ENCODE peak calls at places on chromosomes 16 and 17, in five cellular contexts. One of them, this sample, is unnamed.
A peak's percentile ranks its signal among the peaks of the same experiment; 100 is the strongest.

GRCh38 chr17:77677637-77678036 is 280.9 kb upstream of the TNRC6C start:
- DNase-seq in mucosa of gallbladder: no peak
- DNase-seq in hippocampal formation: no peak
- DNase-seq in CD4-positive, alpha-beta T cell: no peak
- DNase-seq in hypothalamus: no peak
- DNase-seq in this sample: no peak

GRCh38 chr16:85029413-85029794 is 1.8 kb downstream of the KIAA0513 start:
- DNase-seq in mucosa of gallbladder: no peak
- DNase-seq in hippocampal formation: no peak
- DNase-seq in CD4-positive, alpha-beta T cell: peak; percentile 40
- DNase-seq in hypothalamus: no peak
- DNase-seq in this sample: peak; percentile 76

GRCh38 chr16:56202036-56202435 is 10.7 kb downstream of the GNAO1 start:
- DNase-seq in mucosa of gallbladder: no peak
- DNase-seq in hippocampal formation: no peak
- DNase-seq in CD4-positive, alpha-beta T cell: no peak
- DNase-seq in hypothalamus: no peak
- DNase-seq in this sample: no peak

GRCh38 chr16:81551141-81551808 is 106.7 kb downstream of the CMIP start:
- DNase-seq in mucosa of gallbladder: no peak
- DNase-seq in hippocampal formation: no peak
- DNase-seq in CD4-positive, alpha-beta T cell: no peak
- DNase-seq in hypothalamus: no peak
- DNase-seq in this sample: no peak

GRCh38 chr17:82917656-82918345 is 78.0 kb upstream of the ZNF750 start:
- DNase-seq in mucosa of gallbladder: no peak
- DNase-seq in hippocampal formation: no peak
- DNase-seq in CD4-positive, alpha-beta T cell: peak; percentile 17
- DNase-seq in hypothalamus: no peak
- DNase-seq in this sample: no peak

GRCh38 chr17:77097772-77098171 is 43.0 kb upstream of the SEC14L1 start:
- DNase-seq in mucosa of gallbladder: no peak
- DNase-seq in hippocampal formation: no peak
- DNase-seq in CD4-positive, alpha-beta T cell: no peak
- DNase-seq in hypothalamus: no peak
- DNase-seq in this sample: no peak

GRCh38 chr16:66299349-66299748 is 67.1 kb upstream of the CDH5 start:
- DNase-seq in mucosa of gallbladder: no peak
- DNase-seq in hippocampal formation: no peak
- DNase-seq in CD4-positive, alpha-beta T cell: no peak
- DNase-seq in hypothalamus: no peak
- DNase-seq in this sample: no peak

GRCh38 chr16:81831722-81832126 is 52.6 kb downstream of the PLCG2 start:
- DNase-seq in mucosa of gallbladder: peak; percentile 39
- DNase-seq in hippocampal formation: no peak
- DNase-seq in CD4-positive, alpha-beta T cell: peak; percentile 3
- DNase-seq in hypothalamus: no peak
- DNase-seq in this sample: peak; percentile 7

GRCh38 chr16:2420035-2420434 is 9.2 kb upstream of the CCNF start:
- DNase-seq in mucosa of gallbladder: no peak
- DNase-seq in hippocampal formation: no peak
- DNase-seq in CD4-positive, alpha-beta T cell: no peak
- DNase-seq in hypothalamus: no peak
- DNase-seq in this sample: no peak

GRCh38 chr17:20010099-20010863 is 1.1 kb downstream of the SPECC1 start:
- DNase-seq in mucosa of gallbladder: peak; percentile 51
- DNase-seq in hippocampal formation: peak; percentile 83
- DNase-seq in CD4-positive, alpha-beta T cell: no peak
- DNase-seq in hypothalamus: peak; percentile 15
- DNase-seq in this sample: peak; percentile 23

GRCh38 chr16:29962344-29962994 is 590 bp downstream of the TMEM219 start:
- DNase-seq in mucosa of gallbladder: no peak
- DNase-seq in hippocampal formation: no peak
- DNase-seq in CD4-positive, alpha-beta T cell: no peak
- DNase-seq in hypothalamus: no peak
- DNase-seq in this sample: peak; percentile 24

GRCh38 chr16:89827383-89828198 is 684 bp upstream of the SPIRE2 start:
- DNase-seq in mucosa of gallbladder: peak; percentile 34
- DNase-seq in hippocampal formation: no peak
- DNase-seq in CD4-positive, alpha-beta T cell: no peak
- DNase-seq in hypothalamus: no peak
- DNase-seq in this sample: peak; percentile 46

GRCh38 chr16:51651061-51651466 is 500.0 kb upstream of the SALL1 start:
- DNase-seq in mucosa of gallbladder: no peak
- DNase-seq in hippocampal formation: no peak
- DNase-seq in CD4-positive, alpha-beta T cell: no peak
- DNase-seq in hypothalamus: no peak
- DNase-seq in this sample: no peak

GRCh38 chr17:45382226-45382625 is 50.4 kb downstream of the ARHGAP27 start:
- DNase-seq in mucosa of gallbladder: no peak
- DNase-seq in hippocampal formation: no peak
- DNase-seq in CD4-positive, alpha-beta T cell: no peak
- DNase-seq in hypothalamus: no peak
- DNase-seq in this sample: no peak

GRCh38 chr17:37476431-37477130 is 13.1 kb upstream of the DUSP14 start:
- DNase-seq in mucosa of gallbladder: peak; percentile 20
- DNase-seq in hippocampal formation: no peak
- DNase-seq in CD4-positive, alpha-beta T cell: no peak
- DNase-seq in hypothalamus: no peak
- DNase-seq in this sample: peak; percentile 82

GRCh38 chr16:52069866-52070265 is 477.1 kb downstream of the TOX3 start:
- DNase-seq in mucosa of gallbladder: no peak
- DNase-seq in hippocampal formation: peak; percentile 85
- DNase-seq in CD4-positive, alpha-beta T cell: no peak
- DNase-seq in hypothalamus: no peak
- DNase-seq in this sample: no peak

GRCh38 chr17:40058151-40058784 is 4.1 kb upstream of the MED24 start:
- DNase-seq in mucosa of gallbladder: no peak
- DNase-seq in hippocampal formation: no peak
- DNase-seq in CD4-positive, alpha-beta T cell: no peak
- DNase-seq in hypothalamus: no peak
- DNase-seq in this sample: no peak

GRCh38 chr17:44376124-44376523 is 12.5 kb upstream of the FAM171A2 start:
- DNase-seq in mucosa of gallbladder: no peak
- DNase-seq in hippocampal formation: no peak
- DNase-seq in CD4-positive, alpha-beta T cell: no peak
- DNase-seq in hypothalamus: no peak
- DNase-seq in this sample: no peak

GRCh38 chr17:77178050-77178449 is 37.3 kb downstream of the SEC14L1 start:
- DNase-seq in mucosa of gallbladder: no peak
- DNase-seq in hippocampal formation: no peak
- DNase-seq in CD4-positive, alpha-beta T cell: no peak
- DNase-seq in hypothalamus: no peak
- DNase-seq in this sample: no peak

GRCh38 chr16:11138769-11139623 is 117.0 kb downstream of the SOCS1 start:
- DNase-seq in mucosa of gallbladder: no peak
- DNase-seq in hippocampal formation: no peak
- DNase-seq in CD4-positive, alpha-beta T cell: no peak
- DNase-seq in hypothalamus: no peak
- DNase-seq in this sample: no peak

GRCh38 chr17:72122002-72122310 is 1.1 kb downstream of the SOX9 start:
- DNase-seq in mucosa of gallbladder: no peak
- DNase-seq in hippocampal formation: no peak
- DNase-seq in CD4-positive, alpha-beta T cell: no peak
- DNase-seq in hypothalamus: no peak
- DNase-seq in this sample: no peak

GRCh38 chr17:73343739-73344454 is 32.1 kb upstream of the CDC42EP4 start:
- DNase-seq in mucosa of gallbladder: no peak
- DNase-seq in hippocampal formation: no peak
- DNase-seq in CD4-positive, alpha-beta T cell: no peak
- DNase-seq in hypothalamus: no peak
- DNase-seq in this sample: no peak

GRCh38 chr16:897200-897543 is 73.6 kb downstream of the LMF1 start:
- DNase-seq in mucosa of gallbladder: no peak
- DNase-seq in hippocampal formation: no peak
- DNase-seq in CD4-positive, alpha-beta T cell: no peak
- DNase-seq in hypothalamus: no peak
- DNase-seq in this sample: no peak

GRCh38 chr17:40707720-40708119 is 4.2 kb upstream of the KRT24 start:
- DNase-seq in mucosa of gallbladder: peak; percentile 45
- DNase-seq in hippocampal formation: no peak
- DNase-seq in CD4-positive, alpha-beta T cell: no peak
- DNase-seq in hypothalamus: no peak
- DNase-seq in this sample: no peak

GRCh38 chr16:28609631-28610594 is at the start of gene SULT1A1:
- DNase-seq in mucosa of gallbladder: peak; percentile 46
- DNase-seq in hippocampal formation: no peak
- DNase-seq in CD4-positive, alpha-beta T cell: no peak
- DNase-seq in hypothalamus: no peak
- DNase-seq in this sample: no peak

GRCh38 chr17:40458001-40458791 is 14.9 kb downstream of the IGFBP4 start:
- DNase-seq in mucosa of gallbladder: peak; percentile 68
- DNase-seq in hippocampal formation: no peak
- DNase-seq in CD4-positive, alpha-beta T cell: no peak
- DNase-seq in hypothalamus: no peak
- DNase-seq in this sample: no peak

GRCh38 chr17:45137561-45138305 is 2.2 kb downstream of the ACBD4 start:
- DNase-seq in mucosa of gallbladder: peak; percentile 72
- DNase-seq in hippocampal formation: no peak
- DNase-seq in CD4-positive, alpha-beta T cell: no peak
- DNase-seq in hypothalamus: no peak
- DNase-seq in this sample: no peak

GRCh38 chr16:27366687-27367462 is 35.1 kb upstream of the IL21R start:
- DNase-seq in mucosa of gallbladder: no peak
- DNase-seq in hippocampal formation: no peak
- DNase-seq in CD4-positive, alpha-beta T cell: no peak
- DNase-seq in hypothalamus: no peak
- DNase-seq in this sample: no peak

GRCh38 chr16:6081320-6081976 is 983.9 kb upstream of the EEF2KMT start:
- DNase-seq in mucosa of gallbladder: peak; percentile 41
- DNase-seq in hippocampal formation: peak; percentile 10
- DNase-seq in CD4-positive, alpha-beta T cell: no peak
- DNase-seq in hypothalamus: peak; percentile 2
- DNase-seq in this sample: no peak

GRCh38 chr16:60203525-60204124 is 1469.5 kb upstream of the GOT2 start:
- DNase-seq in mucosa of gallbladder: no peak
- DNase-seq in hippocampal formation: no peak
- DNase-seq in CD4-positive, alpha-beta T cell: no peak
- DNase-seq in hypothalamus: no peak
- DNase-seq in this sample: no peak

GRCh38 chr17:41777579-41778188 is 8.8 kb downstream of the JUP start:
- DNase-seq in mucosa of gallbladder: peak; percentile 75
- DNase-seq in hippocampal formation: peak; percentile 25
- DNase-seq in CD4-positive, alpha-beta T cell: no peak
- DNase-seq in hypothalamus: no peak
- DNase-seq in this sample: peak; percentile 64

GRCh38 chr16:65644821-65645220 is 523.0 kb upstream of the CDH11 start:
- DNase-seq in mucosa of gallbladder: no peak
- DNase-seq in hippocampal formation: no peak
- DNase-seq in CD4-positive, alpha-beta T cell: no peak
- DNase-seq in hypothalamus: no peak
- DNase-seq in this sample: no peak

GRCh38 chr16:81292936-81293335 is 21.8 kb upstream of the GAN start:
- DNase-seq in mucosa of gallbladder: no peak
- DNase-seq in hippocampal formation: no peak
- DNase-seq in CD4-positive, alpha-beta T cell: no peak
- DNase-seq in hypothalamus: no peak
- DNase-seq in this sample: no peak

GRCh38 chr17:3002538-3003301 is 60.7 kb downstream of the OR1D5 start:
- DNase-seq in mucosa of gallbladder: no peak
- DNase-seq in hippocampal formation: no peak
- DNase-seq in CD4-positive, alpha-beta T cell: no peak
- DNase-seq in hypothalamus: no peak
- DNase-seq in this sample: no peak

GRCh38 chr17:36592711-36593321 is 1.1 kb downstream of the DHRS11 start:
- DNase-seq in mucosa of gallbladder: no peak
- DNase-seq in hippocampal formation: no peak
- DNase-seq in CD4-positive, alpha-beta T cell: no peak
- DNase-seq in hypothalamus: no peak
- DNase-seq in this sample: no peak

GRCh38 chr16:54936979-54937672 is 6.5 kb downstream of the IRX5 start:
- DNase-seq in mucosa of gallbladder: no peak
- DNase-seq in hippocampal formation: no peak
- DNase-seq in CD4-positive, alpha-beta T cell: no peak
- DNase-seq in hypothalamus: no peak
- DNase-seq in this sample: peak; percentile 84

GRCh38 chr17:68533887-68534700 is 21.9 kb downstream of the PRKAR1A start:
- DNase-seq in mucosa of gallbladder: no peak
- DNase-seq in hippocampal formation: no peak
- DNase-seq in CD4-positive, alpha-beta T cell: no peak
- DNase-seq in hypothalamus: no peak
- DNase-seq in this sample: no peak